ENCODE peak calls at places on chromosomes 13 and 19, in nine cellular contexts. A, Q, T, N, F, D, O, X and H are unnamed samples.

GRCh38 chr19:9321338-9321737 is 2.6 kb upstream of the ZNF559 start:
- DNase-seq in A (no peak), Q (no peak), T (no peak), N (no peak), F (no peak), D (no peak), O (no peak), X (no peak), H (no peak)

GRCh38 chr13:39364797-39365468 is 238.1 kb downstream of the LHFPL6 start:
- DNase-seq in A (no peak), Q (no peak), T (no peak), N (no peak), F (no peak), D (no peak), O (no peak), X (no peak), H (no peak)

GRCh38 chr13:97974773-97975172 is 21.3 kb downstream of the IPO5 start:
- DNase-seq in A (no peak), Q (no peak), T (no peak), N (no peak), F (no peak), D (no peak), O (no peak), X (no peak), H (no peak)

GRCh38 chr19:12527034-12527836 is 24.0 kb downstream of the ZNF564 start:
- DNase-seq in A (no peak), Q (peak), T (peak), N (no peak), F (peak), D (no peak), O (no peak), X (no peak), H (no peak)

GRCh38 chr19:49017666-49018351 is 918 bp upstream of the LHB start:
- DNase-seq in A (peak), Q (peak), T (peak), N (no peak), F (peak), D (peak), O (no peak), X (peak), H (no peak)

GRCh38 chr19:11293468-11294389 is 2.2 kb upstream of the TSPAN16 start:
- DNase-seq in A (peak), Q (peak), T (peak), N (peak), F (peak), D (peak), O (peak), X (peak), H (peak)

GRCh38 chr13:36872621-36873020 is 47.4 kb downstream of the SMAD9 start:
- DNase-seq in A (no peak), Q (no peak), T (no peak), N (no peak), F (no peak), D (no peak), O (no peak), X (no peak), H (no peak)

GRCh38 chr19:3544742-3545668 is 6.0 kb downstream of the TEKTIP1 start:
- DNase-seq in A (peak), Q (no peak), T (peak), N (peak), F (peak), D (peak), O (peak), X (peak), H (peak)

GRCh38 chr19:58562126-58563033 is 4.0 kb upstream of the UBE2M start:
- DNase-seq in A (no peak), Q (no peak), T (peak), N (no peak), F (no peak), D (peak), O (no peak), X (no peak), H (no peak)

GRCh38 chr19:50817941-50818858 is 5.4 kb downstream of the KLK1 start:
- DNase-seq in A (no peak), Q (no peak), T (no peak), N (peak), F (no peak), D (no peak), O (no peak), X (peak), H (no peak)

GRCh38 chr13:40597735-40598365 is 68.6 kb downstream of the FOXO1 start:
- DNase-seq in A (no peak), Q (no peak), T (no peak), N (no peak), F (no peak), D (no peak), O (no peak), X (no peak), H (no peak)

GRCh38 chr13:44474122-44474910 is 100.7 kb downstream of the SERP2 start:
- DNase-seq in A (no peak), Q (peak), T (peak), N (no peak), F (no peak), D (no peak), O (no peak), X (no peak), H (no peak)

GRCh38 chr19:18107235-18108083 is 9.9 kb downstream of the MAST3 start:
- DNase-seq in A (no peak), Q (no peak), T (no peak), N (no peak), F (no peak), D (no peak), O (no peak), X (no peak), H (no peak)

GRCh38 chr19:1445185-1445931 is 4.6 kb upstream of the APC2 start:
- DNase-seq in A (peak), Q (peak), T (peak), N (peak), F (peak), D (peak), O (peak), X (peak), H (no peak)

GRCh38 chr19:58356236-58356970 is 3.1 kb upstream of the A1BG start:
- DNase-seq in A (no peak), Q (no peak), T (peak), N (peak), F (peak), D (no peak), O (no peak), X (no peak), H (no peak)

GRCh38 chr13:114109646-114110045 is 22.8 kb downstream of the RASA3 start:
- DNase-seq in A (no peak), Q (no peak), T (no peak), N (peak), F (no peak), D (peak), O (no peak), X (no peak), H (peak)